ENCODE peak calls at places on chromosomes 6 and 20, in seven cellular contexts. One of them, this sample, is unnamed.
A peak's percentile ranks its signal among the peaks of the same experiment; 100 is the strongest.

GRCh38 chr6:70388814-70389213 is 24.5 kb upstream of the FAM135A start:
- DNase-seq in H1: no peak
- DNase-seq in HepG2: no peak
- DNase-seq in K562: peak; percentile 15
- DNase-seq in HCT116: no peak
- DNase-seq in GM12878: no peak
- DNase-seq in SK-N-SH: no peak
- DNase-seq in this sample: no peak

GRCh38 chr6:114376611-114377206 is 33.9 kb upstream of the HS3ST5 start:
- DNase-seq in HepG2: peak; percentile 31
- DNase-seq in HCT116: no peak
- DNase-seq in H1: no peak
- DNase-seq in SK-N-SH: no peak
- DNase-seq in GM12878: no peak
- DNase-seq in K562: no peak
- DNase-seq in this sample: no peak

GRCh38 chr6:26240981-26241770 is 123.8 kb upstream of the BTN3A2 start:
- DNase-seq in GM12878: no peak
- DNase-seq in HepG2: no peak
- DNase-seq in H1: no peak
- DNase-seq in K562: no peak
- DNase-seq in SK-N-SH: no peak
- DNase-seq in HCT116: no peak
- DNase-seq in this sample: no peak

GRCh38 chr6:26576929-26577719 is 19.6 kb upstream of the ABT1 start:
- DNase-seq in GM12878: no peak
- DNase-seq in HepG2: peak; percentile 75
- DNase-seq in SK-N-SH: no peak
- DNase-seq in HCT116: peak; percentile 84
- DNase-seq in K562: peak; percentile 61
- DNase-seq in H1: peak; percentile 90
- DNase-seq in this sample: peak; percentile 34

GRCh38 chr6:29750709-29751108 is 27.5 kb downstream of the HLA-F start:
- DNase-seq in SK-N-SH: no peak
- DNase-seq in HepG2: no peak
- DNase-seq in HCT116: no peak
- DNase-seq in K562: no peak
- DNase-seq in GM12878: no peak
- DNase-seq in H1: no peak
- DNase-seq in this sample: no peak

GRCh38 chr20:48574383-48574782 is 253.4 kb downstream of the PREX1 start:
- DNase-seq in SK-N-SH: peak; percentile 63
- DNase-seq in HCT116: peak; percentile 67
- DNase-seq in GM12878: no peak
- DNase-seq in HepG2: no peak
- DNase-seq in K562: peak; percentile 17
- DNase-seq in H1: no peak
- DNase-seq in this sample: peak; percentile 31

GRCh38 chr20:39627765-39628164 is 665.6 kb downstream of the DHX35 start:
- DNase-seq in K562: no peak
- DNase-seq in H1: no peak
- DNase-seq in GM12878: no peak
- DNase-seq in HCT116: no peak
- DNase-seq in HepG2: no peak
- DNase-seq in SK-N-SH: no peak
- DNase-seq in this sample: no peak

GRCh38 chr20:10553326-10553984 is 118.3 kb downstream of the SLX4IP start:
- DNase-seq in K562: peak; percentile 29
- DNase-seq in HepG2: peak; percentile 84
- DNase-seq in SK-N-SH: peak; percentile 49
- DNase-seq in H1: no peak
- DNase-seq in HCT116: no peak
- DNase-seq in GM12878: no peak
- DNase-seq in this sample: peak; percentile 75

GRCh38 chr6:108653864-108654402 is 93.2 kb downstream of the FOXO3 start:
- DNase-seq in HCT116: no peak
- DNase-seq in HepG2: no peak
- DNase-seq in GM12878: no peak
- DNase-seq in SK-N-SH: no peak
- DNase-seq in K562: no peak
- DNase-seq in H1: no peak
- DNase-seq in this sample: no peak

GRCh38 chr6:45543298-45544235 is 165.8 kb upstream of the SUPT3H start:
- DNase-seq in HCT116: no peak
- DNase-seq in GM12878: no peak
- DNase-seq in K562: no peak
- DNase-seq in H1: no peak
- DNase-seq in HepG2: no peak
- DNase-seq in SK-N-SH: no peak
- DNase-seq in this sample: no peak

GRCh38 chr6:8546496-8546895 is 111.2 kb upstream of the SLC35B3 start:
- DNase-seq in HCT116: no peak
- DNase-seq in HepG2: no peak
- DNase-seq in SK-N-SH: no peak
- DNase-seq in H1: no peak
- DNase-seq in GM12878: no peak
- DNase-seq in K562: no peak
- DNase-seq in this sample: no peak

GRCh38 chr20:58670097-58670496 is 19.0 kb downstream of the STX16 start:
- DNase-seq in K562: no peak
- DNase-seq in HepG2: no peak
- DNase-seq in GM12878: no peak
- DNase-seq in SK-N-SH: no peak
- DNase-seq in HCT116: no peak
- DNase-seq in H1: no peak
- DNase-seq in this sample: no peak

GRCh38 chr20:25389858-25390537 is 637 bp downstream of the ABHD12 start:
- DNase-seq in HCT116: no peak
- DNase-seq in GM12878: no peak
- DNase-seq in HepG2: no peak
- DNase-seq in K562: peak; percentile 65
- DNase-seq in SK-N-SH: peak; percentile 82
- DNase-seq in H1: peak; percentile 69
- DNase-seq in this sample: peak; percentile 64

GRCh38 chr6:147033267-147033666 is 170.9 kb upstream of the STXBP5 start:
- DNase-seq in HCT116: no peak
- DNase-seq in K562: no peak
- DNase-seq in GM12878: no peak
- DNase-seq in H1: no peak
- DNase-seq in SK-N-SH: no peak
- DNase-seq in HepG2: no peak
- DNase-seq in this sample: no peak

GRCh38 chr6:105985098-105985815 is 100.9 kb upstream of the PRDM1 start:
- DNase-seq in H1: no peak
- DNase-seq in HepG2: no peak
- DNase-seq in SK-N-SH: no peak
- DNase-seq in GM12878: no peak
- DNase-seq in HCT116: no peak
- DNase-seq in K562: no peak
- DNase-seq in this sample: peak; percentile 7

GRCh38 chr6:41111017-41111416 is 38.2 kb downstream of the NFYA start:
- DNase-seq in K562: no peak
- DNase-seq in HepG2: no peak
- DNase-seq in H1: no peak
- DNase-seq in GM12878: no peak
- DNase-seq in HCT116: no peak
- DNase-seq in SK-N-SH: no peak
- DNase-seq in this sample: no peak

GRCh38 chr6:83729871-83730270 is 21.0 kb upstream of the SNAP91 start:
- DNase-seq in SK-N-SH: no peak
- DNase-seq in GM12878: no peak
- DNase-seq in H1: no peak
- DNase-seq in HCT116: no peak
- DNase-seq in K562: no peak
- DNase-seq in HepG2: no peak
- DNase-seq in this sample: no peak

GRCh38 chr6:3773696-3774298 is 22.3 kb upstream of the PXDC1 start:
- DNase-seq in HepG2: no peak
- DNase-seq in SK-N-SH: no peak
- DNase-seq in K562: no peak
- DNase-seq in GM12878: no peak
- DNase-seq in HCT116: no peak
- DNase-seq in H1: no peak
- DNase-seq in this sample: no peak

GRCh38 chr6:21595265-21595950 is 1.9 kb downstream of the SOX4 start:
- DNase-seq in H1: no peak
- DNase-seq in K562: no peak
- DNase-seq in HCT116: no peak
- DNase-seq in GM12878: no peak
- DNase-seq in SK-N-SH: peak; percentile 34
- DNase-seq in HepG2: no peak
- DNase-seq in this sample: peak; percentile 58

GRCh38 chr6:119148102-119148824 is 69.8 kb upstream of the FAM184A start:
- DNase-seq in GM12878: no peak
- DNase-seq in HepG2: peak; percentile 79
- DNase-seq in SK-N-SH: peak; percentile 66
- DNase-seq in H1: peak; percentile 47
- DNase-seq in HCT116: peak; percentile 62
- DNase-seq in K562: peak; percentile 32
- DNase-seq in this sample: peak; percentile 72

GRCh38 chr20:64082126-64082638 is 2.0 kb downstream of the LKAAEAR1 start:
- DNase-seq in HCT116: no peak
- DNase-seq in H1: peak; percentile 65
- DNase-seq in SK-N-SH: no peak
- DNase-seq in HepG2: peak; percentile 55
- DNase-seq in GM12878: no peak
- DNase-seq in K562: no peak
- DNase-seq in this sample: no peak

GRCh38 chr6:134352786-134353480 is 35.0 kb upstream of the SGK1 start:
- DNase-seq in HCT116: no peak
- DNase-seq in K562: no peak
- DNase-seq in GM12878: no peak
- DNase-seq in SK-N-SH: no peak
- DNase-seq in H1: no peak
- DNase-seq in HepG2: no peak
- DNase-seq in this sample: no peak

GRCh38 chr6:38818691-38819090 is 103.6 kb downstream of the DNAH8 start:
- DNase-seq in H1: no peak
- DNase-seq in GM12878: no peak
- DNase-seq in HCT116: no peak
- DNase-seq in HepG2: no peak
- DNase-seq in K562: no peak
- DNase-seq in SK-N-SH: no peak
- DNase-seq in this sample: no peak

GRCh38 chr6:105675715-105676397 is 273.0 kb upstream of the PREP start:
- DNase-seq in HCT116: peak; percentile 73
- DNase-seq in SK-N-SH: peak; percentile 12
- DNase-seq in GM12878: no peak
- DNase-seq in K562: no peak
- DNase-seq in H1: no peak
- DNase-seq in HepG2: no peak
- DNase-seq in this sample: no peak

GRCh38 chr6:119479860-119480655 is 130.5 kb upstream of the MAN1A1 start:
- DNase-seq in SK-N-SH: no peak
- DNase-seq in GM12878: no peak
- DNase-seq in H1: no peak
- DNase-seq in HepG2: no peak
- DNase-seq in HCT116: no peak
- DNase-seq in K562: peak; percentile 23
- DNase-seq in this sample: no peak

GRCh38 chr6:16135078-16135477 is 6.2 kb downstream of the MYLIP start:
- DNase-seq in HCT116: no peak
- DNase-seq in GM12878: no peak
- DNase-seq in HepG2: no peak
- DNase-seq in H1: no peak
- DNase-seq in SK-N-SH: no peak
- DNase-seq in K562: no peak
- DNase-seq in this sample: no peak

GRCh38 chr6:132934496-132934895 is 120.1 kb downstream of the RPS12 start:
- DNase-seq in H1: no peak
- DNase-seq in HCT116: no peak
- DNase-seq in GM12878: no peak
- DNase-seq in HepG2: no peak
- DNase-seq in SK-N-SH: no peak
- DNase-seq in K562: no peak
- DNase-seq in this sample: no peak

DNA sequence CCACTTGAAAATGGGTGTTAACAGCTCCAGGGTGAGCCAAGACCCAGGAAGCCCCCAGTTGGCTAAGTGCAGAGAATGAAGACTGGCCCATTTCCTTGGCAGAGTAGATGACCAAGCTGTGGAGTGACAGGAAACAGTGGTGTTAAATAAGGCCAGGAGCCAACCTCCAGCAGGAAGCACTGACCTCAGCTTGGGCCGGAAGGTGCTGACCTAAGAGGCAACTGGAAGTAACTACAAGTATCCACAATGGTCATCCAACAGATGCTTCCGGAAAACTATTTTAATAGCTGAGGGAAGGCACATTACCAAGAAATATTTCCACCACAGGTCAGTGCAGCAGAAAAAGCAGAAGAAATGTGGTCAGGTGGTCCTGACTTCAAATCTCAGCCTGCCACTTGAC is 22.6 kb downstream of the MRPL14 start:
- DNase-seq in GM12878: no peak
- DNase-seq in H1: no peak
- DNase-seq in K562: no peak
- DNase-seq in HepG2: no peak
- DNase-seq in HCT116: no peak
- DNase-seq in SK-N-SH: no peak
- DNase-seq in this sample: no peak
- TF ChIP-seq JUND in GM12878: no peak
- TF ChIP-seq JUND in H1: no peak
- TF ChIP-seq JUND in K562: no peak
- TF ChIP-seq JUND in HepG2: no peak
- TF ChIP-seq JUND in HCT116: no peak
- TF ChIP-seq JUND in SK-N-SH: no peak
- TF ChIP-seq JUND in this sample: no peak

GRCh38 chr20:60304026-60304590 is 345.9 kb downstream of the CDH26 start:
- DNase-seq in HepG2: no peak
- DNase-seq in K562: no peak
- DNase-seq in SK-N-SH: no peak
- DNase-seq in H1: no peak
- DNase-seq in HCT116: no peak
- DNase-seq in GM12878: no peak
- DNase-seq in this sample: no peak
- TF ChIP-seq JUND in HepG2: no peak
- TF ChIP-seq JUND in K562: no peak
- TF ChIP-seq JUND in SK-N-SH: no peak
- TF ChIP-seq JUND in H1: no peak
- TF ChIP-seq JUND in HCT116: no peak
- TF ChIP-seq JUND in GM12878: no peak
- TF ChIP-seq JUND in this sample: no peak

DNA sequence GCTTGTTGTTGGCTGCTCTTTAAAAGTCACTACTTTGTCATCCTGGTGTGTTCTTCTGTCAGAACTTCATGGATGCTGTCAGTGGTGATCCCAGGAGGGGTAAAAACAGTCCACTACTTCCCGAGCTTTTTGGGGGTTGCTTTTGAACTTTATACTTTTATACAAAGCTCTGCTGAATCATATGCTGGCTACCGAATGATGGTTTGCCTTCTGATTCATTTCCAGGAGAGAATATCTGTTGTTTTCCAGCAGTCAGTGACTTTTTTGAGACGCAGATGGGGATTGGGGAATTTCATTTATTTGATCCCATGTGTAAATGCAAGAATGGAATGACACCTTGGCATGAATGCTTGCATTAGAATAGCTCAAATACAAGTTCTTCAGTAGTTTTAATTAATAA is 32.7 kb upstream of the COL10A1 start:
- DNase-seq in GM12878: no peak
- DNase-seq in HepG2: no peak
- DNase-seq in H1: no peak
- DNase-seq in SK-N-SH: no peak
- DNase-seq in HCT116: no peak
- DNase-seq in K562: no peak
- DNase-seq in this sample: no peak
- TF ChIP-seq JUND in GM12878: no peak
- TF ChIP-seq JUND in HepG2: no peak
- TF ChIP-seq JUND in H1: no peak
- TF ChIP-seq JUND in SK-N-SH: no peak
- TF ChIP-seq JUND in HCT116: no peak
- TF ChIP-seq JUND in K562: no peak
- TF ChIP-seq JUND in this sample: no peak

GRCh38 chr6:71394001-71394432 is 105.4 kb downstream of the OGFRL1 start:
- DNase-seq in SK-N-SH: no peak
- DNase-seq in HepG2: no peak
- DNase-seq in K562: no peak
- DNase-seq in HCT116: no peak
- DNase-seq in H1: no peak
- DNase-seq in GM12878: no peak
- DNase-seq in this sample: peak; percentile 29
- TF ChIP-seq JUND in SK-N-SH: no peak
- TF ChIP-seq JUND in HepG2: no peak
- TF ChIP-seq JUND in K562: no peak
- TF ChIP-seq JUND in HCT116: no peak
- TF ChIP-seq JUND in H1: no peak
- TF ChIP-seq JUND in GM12878: no peak
- TF ChIP-seq JUND in this sample: no peak